ENCODE peak calls at places on chromosomes 4 and X, in seven cellular contexts. L is MCF 10A, Q is endothelial cell, M is sigmoid colon, Z is ovary, S is colonic mucosa, X is fibroblast of the aortic adventitia. T is an unnamed sample.
A peak's percentile ranks its signal among the peaks of the same experiment; 100 is the strongest.

GRCh38 chr4:107034091-107034698 is 1.9 kb downstream of the DKK2 start:
- DNase-seq in L (no peak), Q (peak; percentile 70), M (peak; percentile 74), Z (peak; percentile 23), S (no peak), X (peak; percentile 17), T (peak; percentile 76)

GRCh38 chr4:109730294-109731051 is 603 bp upstream of the PLA2G12A start:
- DNase-seq in L (peak; percentile 62), Q (peak; percentile 55), M (peak; percentile 82), Z (peak; percentile 63), S (peak; percentile 70), X (peak; percentile 55), T (peak; percentile 54)

GRCh38 chrX:93422693-93423092 is 250.7 kb downstream of the NAP1L3 start:
- DNase-seq in L (peak; percentile 68), Q (peak; percentile 9), M (no peak), Z (no peak), S (peak; percentile 20), X (peak; percentile 3), T (no peak)

GRCh38 chr4:186554485-186554884 is 882 bp downstream of the MTNR1A start:
- DNase-seq in L (peak; percentile 53), Q (peak; percentile 34), M (no peak), Z (no peak), S (peak; percentile 88), X (no peak), T (no peak)

GRCh38 chr4:79831119-79831528 is 241.9 kb downstream of the ANTXR2 start:
- DNase-seq in L (no peak), Q (no peak), M (no peak), Z (no peak), S (no peak), X (no peak), T (no peak)

GRCh38 chr4:84319124-84319523 is 180.0 kb downstream of the NKX6-1 start:
- DNase-seq in L (peak; percentile 91), Q (no peak), M (no peak), Z (no peak), S (peak; percentile 24), X (peak; percentile 49), T (no peak)

GRCh38 chr4:76341063-76341462 is 34.5 kb downstream of the STBD1 start:
- DNase-seq in L (peak; percentile 53), Q (no peak), M (no peak), Z (no peak), S (no peak), X (peak; percentile 82), T (no peak)

GRCh38 chr4:40587351-40587750 is 42.3 kb downstream of the RBM47 start:
- DNase-seq in L (no peak), Q (no peak), M (no peak), Z (no peak), S (no peak), X (no peak), T (no peak)

GRCh38 chrX:44244008-44244407 is 99.5 kb downstream of the EFHC2 start:
- DNase-seq in L (peak; percentile 43), Q (no peak), M (no peak), Z (no peak), S (no peak), X (peak; percentile 54), T (no peak)

GRCh38 chr4:53780736-53781400 is 189.6 kb upstream of the LNX1 start:
- DNase-seq in L (no peak), Q (no peak), M (no peak), Z (no peak), S (no peak), X (peak; percentile 34), T (no peak)

GRCh38 chrX:51395807-51396728 is 63.4 kb downstream of the NUDT10 start:
- DNase-seq in L (no peak), Q (peak; percentile 58), M (peak; percentile 62), Z (peak; percentile 55), S (no peak), X (no peak), T (peak; percentile 73)

GRCh38 chr4:150593996-150594395 is 12.0 kb downstream of the MAB21L2 start:
- DNase-seq in L (no peak), Q (no peak), M (no peak), Z (no peak), S (no peak), X (peak; percentile 50), T (no peak)

GRCh38 chr4:187069398-187069797 is 345.7 kb upstream of the FAT1 start:
- DNase-seq in L (no peak), Q (no peak), M (no peak), Z (no peak), S (no peak), X (no peak), T (no peak)

GRCh38 chr4:69731261-69731660 is 29.2 kb downstream of the SULT1B1 start:
- DNase-seq in L (no peak), Q (no peak), M (no peak), Z (no peak), S (no peak), X (peak; percentile 49), T (no peak)

GRCh38 chr4:163913571-163913970 is 419.1 kb downstream of the TMA16 start:
- DNase-seq in L (no peak), Q (no peak), M (no peak), Z (no peak), S (no peak), X (no peak), T (no peak)

GRCh38 chr4:82043809-82044137 is 330.0 kb downstream of the HNRNPD start:
- DNase-seq in L (peak; percentile 13), Q (no peak), M (no peak), Z (no peak), S (no peak), X (no peak), T (no peak)

GRCh38 chrX:115067812-115068211 is 50.4 kb upstream of the IL13RA2 start:
- DNase-seq in L (no peak), Q (no peak), M (no peak), Z (no peak), S (no peak), X (peak; percentile 45), T (no peak)

GRCh38 chr4:94290245-94290644 is 52.4 kb downstream of the HPGDS start:
- DNase-seq in L (no peak), Q (no peak), M (no peak), Z (no peak), S (no peak), X (no peak), T (no peak)

DNA sequence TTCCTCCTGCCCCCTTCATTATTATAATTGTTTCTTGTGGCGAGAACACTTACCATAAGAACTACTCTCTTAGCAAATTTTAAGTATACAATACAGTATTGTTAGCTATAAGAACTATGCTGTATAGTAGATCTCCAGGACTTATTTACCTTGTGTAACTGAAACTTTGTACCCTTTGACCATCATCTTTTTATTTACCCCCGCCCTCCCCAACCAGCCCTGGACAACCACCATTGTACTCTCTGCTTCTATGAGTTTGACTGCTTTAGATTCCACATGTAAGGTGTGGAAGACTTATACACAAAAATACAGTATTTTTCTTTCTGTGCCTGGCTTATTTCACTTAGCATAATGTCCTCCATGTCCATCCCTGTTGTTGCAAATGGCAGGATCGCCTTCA is 161.1 kb downstream of the PHF8 start:
- DNase-seq in L (no peak), Q (no peak), M (no peak), Z (no peak), S (no peak), X (no peak), T (no peak)
- TF ChIP-seq CTCF in L (no peak), Q (no peak), M (no peak), Z (no peak), S (no peak), X (no peak), T (no peak)

DNA sequence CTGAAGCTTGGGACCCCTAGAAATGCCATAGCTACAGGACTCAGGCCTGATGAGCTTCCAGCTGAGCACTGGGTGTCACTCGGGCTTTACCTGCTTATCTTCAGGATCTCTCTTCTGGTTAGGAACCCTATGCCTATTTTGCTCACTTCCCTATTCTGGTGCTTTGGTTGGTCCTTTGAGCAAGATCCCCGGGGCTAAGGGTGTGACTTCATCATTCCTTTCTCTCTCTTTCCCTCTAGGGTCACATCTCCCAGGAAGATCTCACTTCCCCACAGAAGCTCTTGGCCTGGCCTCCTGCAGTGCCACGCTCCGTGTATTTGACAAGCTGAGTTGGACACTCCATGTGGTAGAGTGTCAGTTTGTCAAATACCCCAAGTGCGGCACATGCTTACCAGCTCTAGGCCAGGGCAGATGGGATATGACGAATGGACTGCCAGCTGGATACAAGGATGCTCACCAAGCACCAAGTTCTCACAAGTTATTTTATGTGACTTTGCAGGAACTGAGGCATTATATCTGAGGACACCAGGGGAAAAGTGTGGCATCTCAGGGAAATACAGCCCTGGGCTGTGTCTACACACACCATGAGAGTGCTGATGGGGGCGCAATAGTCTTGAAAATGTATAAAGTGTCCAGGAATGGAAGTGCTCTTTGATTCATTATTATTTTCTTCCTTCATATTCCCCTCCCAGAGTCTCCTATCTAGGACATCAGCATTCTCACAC is 21.1 kb downstream of the VSIG4 start:
- DNase-seq in L (no peak), Q (no peak), M (no peak), Z (no peak), S (no peak), X (no peak), T (no peak)
- TF ChIP-seq CTCF in L (no peak), Q (no peak), M (no peak), Z (no peak), S (no peak), X (no peak), T (no peak)

DNA sequence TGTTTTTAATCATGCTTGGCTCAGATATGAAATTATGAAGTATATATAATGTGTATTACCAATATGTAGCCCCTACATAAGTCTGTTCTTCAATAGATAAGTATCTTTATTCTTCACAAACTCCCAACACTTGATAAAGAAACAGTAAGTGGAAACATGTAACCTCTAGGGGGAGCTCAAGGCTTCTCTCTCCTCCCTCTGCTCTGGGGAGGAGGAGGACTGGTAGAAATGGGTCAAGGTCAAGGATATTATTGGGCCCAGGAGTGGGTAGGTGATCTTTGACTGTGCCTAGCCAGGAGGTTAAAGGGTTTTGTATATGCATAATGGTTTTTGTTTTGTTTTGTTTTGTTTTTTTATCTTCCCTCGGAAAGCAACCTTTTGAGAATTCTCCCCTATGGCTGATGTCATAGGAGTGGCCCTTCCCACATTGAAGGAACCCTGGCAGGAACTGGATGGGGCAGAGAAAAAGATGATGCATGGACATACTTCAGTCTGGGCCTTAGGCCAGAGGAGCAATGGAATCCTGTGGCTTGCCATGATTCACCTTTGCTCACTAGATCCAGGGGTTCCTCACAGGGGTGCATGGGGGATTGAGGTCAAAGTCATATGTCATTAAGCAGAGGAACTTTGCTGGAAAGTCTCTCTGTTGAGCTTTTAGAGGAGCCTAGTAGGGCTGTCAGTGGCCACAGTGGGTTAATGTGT is 460.3 kb downstream of the MID1IP1 start:
- DNase-seq in L (peak; percentile 69), Q (peak; percentile 12), M (no peak), Z (no peak), S (no peak), X (peak; percentile 19), T (no peak)
- TF ChIP-seq CTCF in L (peak; percentile 61), Q (peak; percentile 44), M (no peak), Z (no peak), S (peak; percentile 42), X (peak; percentile 31), T (peak; percentile 44)

GRCh38 chrX:57211906-57212305 is 74.6 kb upstream of the FAAH2 start:
- DNase-seq in L (peak; percentile 0), Q (no peak), M (no peak), Z (no peak), S (no peak), X (no peak), T (no peak)
- TF ChIP-seq CTCF in L (no peak), Q (no peak), M (no peak), Z (no peak), S (no peak), X (no peak), T (no peak)

GRCh38 chr4:4427478-4427870 is 40.6 kb downstream of the NSG1 start:
- DNase-seq in L (no peak), Q (no peak), M (no peak), Z (no peak), S (no peak), X (no peak), T (no peak)
- TF ChIP-seq CTCF in L (no peak), Q (no peak), M (no peak), Z (no peak), S (no peak), X (no peak), T (no peak)

GRCh38 chr4:112145820-112146813 is 863 bp downstream of the FAM241A start:
- DNase-seq in L (peak; percentile 64), Q (peak; percentile 71), M (peak; percentile 66), Z (peak; percentile 40), S (peak; percentile 51), X (peak; percentile 49), T (peak; percentile 73)
- TF ChIP-seq CTCF in L (peak; percentile 26), Q (no peak), M (peak; percentile 10), Z (no peak), S (no peak), X (peak; percentile 39), T (peak; percentile 23)